ENCODE peak calls at places on chromosomes 11 and 22, in eight cellular contexts. B is heart left ventricle; G is non-pigmented ciliary epithelial cell; W is astrocyte of the spinal cord; Z is astrocyte of the hippocampus; F is stimulated activated CD8-positive, alpha-beta memory T cell treated with anti-CD3 and anti-CD28 coated beads, Interleukin-4, amount 100 ng/mL, for 1 hour; P is left ventricle myocardium superior; S is CD8-positive, alpha-beta memory T cell. X is an unnamed sample.

GRCh38 chr11:6693342-6694228 is 10.4 kb upstream of the MRPL17 start:
- DNase-seq in W (peak; percentile 81), G (peak; percentile 82), B (peak; percentile 37), P (no peak), S (no peak), Z (peak; percentile 18), F (no peak), X (peak; percentile 63)

GRCh38 chr11:74138572-74138971 is 32.2 kb downstream of the C2CD3 start:
- DNase-seq in S (no peak), Z (peak; percentile 96), P (no peak), W (peak; percentile 98), B (no peak), G (peak; percentile 99), F (no peak), X (peak; percentile 97)

GRCh38 chr11:9815486-9816136 is 151.7 kb downstream of the SWAP70 start:
- DNase-seq in W (peak; percentile 81), G (no peak), P (no peak), S (no peak), Z (peak; percentile 70), B (no peak), F (no peak), X (peak; percentile 41)

GRCh38 chr11:100562102-100562501 is 125.0 kb upstream of the ARHGAP42 start:
- DNase-seq in F (no peak), S (no peak), P (no peak), Z (peak; percentile 92), W (peak; percentile 85), G (peak; percentile 72), B (no peak), X (peak; percentile 79)

GRCh38 chr22:31122532-31123291 is at the start of gene INPP5J:
- DNase-seq in W (peak; percentile 49), G (no peak), F (no peak), P (peak; percentile 72), Z (peak; percentile 81), S (no peak), B (peak; percentile 78), X (no peak)

GRCh38 chr11:45181595-45182550 is 35.4 kb downstream of the PRDM11 start:
- DNase-seq in S (no peak), W (no peak), G (no peak), B (peak; percentile 41), Z (no peak), F (no peak), P (no peak), X (no peak)

GRCh38 chr11:122758361-122758760 is 79.9 kb upstream of the CRTAM start:
- DNase-seq in Z (no peak), F (no peak), G (no peak), S (no peak), W (no peak), P (no peak), B (no peak), X (no peak)

GRCh38 chr11:117933930-117934329 is 4.7 kb upstream of the TMPRSS13 start:
- DNase-seq in G (no peak), P (no peak), F (no peak), W (no peak), S (no peak), B (no peak), Z (no peak), X (no peak)

GRCh38 chr22:48491451-48491941 is 1336.2 kb downstream of the BRD1 start:
- DNase-seq in P (no peak), B (no peak), W (no peak), G (no peak), F (no peak), Z (no peak), S (peak; percentile 28), X (no peak)

GRCh38 chr11:74347381-74347780 is 35.9 kb upstream of the P4HA3 start:
- DNase-seq in B (no peak), Z (no peak), W (peak; percentile 28), S (no peak), F (no peak), P (no peak), G (no peak), X (no peak)

GRCh38 chr11:68090706-68091105 is 30.5 kb downstream of the CHKA start:
- DNase-seq in Z (peak; percentile 51), F (no peak), G (no peak), P (no peak), W (no peak), S (no peak), B (no peak), X (no peak)

GRCh38 chr11:63991558-63991957 is 5.3 kb downstream of the OTUB1 start:
- DNase-seq in G (no peak), S (no peak), B (no peak), F (no peak), Z (no peak), W (no peak), P (no peak), X (no peak)

GRCh38 chr11:79155237-79155636 is 285.6 kb downstream of the TENM4 start:
- DNase-seq in Z (no peak), G (no peak), W (no peak), P (no peak), F (no peak), S (no peak), B (no peak), X (no peak)

GRCh38 chr11:69799582-69799981 is 19.6 kb downstream of the FGF3 start:
- DNase-seq in B (no peak), F (no peak), P (no peak), W (no peak), Z (peak; percentile 34), S (no peak), G (no peak), X (no peak)

GRCh38 chr11:104609766-104610165 is 288.5 kb downstream of the CASP12 start:
- DNase-seq in W (no peak), B (no peak), G (no peak), P (no peak), F (no peak), Z (no peak), S (no peak), X (no peak)

GRCh38 chr11:133503776-133504175 is 28.5 kb downstream of the OPCML start:
- DNase-seq in B (no peak), G (no peak), F (no peak), W (no peak), S (no peak), P (no peak), Z (no peak), X (no peak)

X was measured in kidney epithelial cell.